ENCODE peak calls at places on chromosome 7, in nine cellular contexts. Q is CD4-positive, alpha-beta T cell; X is endodermal cell; R is body of pancreas; E is naive thymus-derived CD4-positive, alpha-beta T cell; A is tibial artery; F is lower lobe of right lung; J is fibroblast of lung; M is neuronal stem cell. T is an unnamed sample.
A peak's percentile ranks its signal among the peaks of the same experiment; 100 is the strongest.

GRCh38 chr7:70776627-70777101 is 355.3 kb upstream of the GALNT17 start:
- DNase-seq in E (no peak), J (peak; percentile 82), X (peak; percentile 21), Q (peak; percentile 15), A (no peak), R (no peak), M (no peak), F (no peak), T (no peak)

GRCh38 chr7:141355057-141355456 is 196.2 kb upstream of the AGK start:
- DNase-seq in R (no peak), E (no peak), X (no peak), A (no peak), Q (no peak), F (no peak), J (peak; percentile 67), M (no peak), T (no peak)

GRCh38 chr7:2384354-2385243 is 18.8 kb upstream of the CHST12 start:
- DNase-seq in Q (no peak), A (no peak), E (no peak), X (peak; percentile 59), J (no peak), R (no peak), M (no peak), F (no peak), T (no peak)

GRCh38 chr7:2172311-2173183 is 60.2 kb downstream of the MAD1L1 start:
- DNase-seq in X (no peak), Q (no peak), A (peak; percentile 68), E (no peak), F (no peak), J (peak; percentile 88), M (no peak), R (peak; percentile 84), T (no peak)

GRCh38 chr7:23712368-23713284 is 2.6 kb downstream of the STK31 start:
- DNase-seq in R (no peak), J (peak; percentile 57), X (no peak), F (no peak), E (peak; percentile 27), M (peak; percentile 45), Q (no peak), A (no peak), T (peak; percentile 18)

GRCh38 chr7:123652406-123652805 is 3.3 kb upstream of the LMOD2 start:
- DNase-seq in R (no peak), F (no peak), X (no peak), E (no peak), Q (no peak), A (no peak), M (no peak), J (no peak), T (no peak)

GRCh38 chr7:135160098-135160857 is 10.2 kb downstream of the CYREN start:
- DNase-seq in J (peak; percentile 52), Q (no peak), X (no peak), R (no peak), A (no peak), E (no peak), F (no peak), M (no peak), T (no peak)

GRCh38 chr7:76513817-76514799 is 3.8 kb downstream of the UPK3B start:
- DNase-seq in J (no peak), M (no peak), Q (no peak), E (no peak), X (peak; percentile 38), A (peak; percentile 59), F (no peak), R (no peak), T (no peak)

GRCh38 chr7:155282671-155283070 is 15.0 kb upstream of the INSIG1 start:
- DNase-seq in E (no peak), J (no peak), F (peak; percentile 70), M (no peak), A (peak; percentile 75), R (no peak), Q (no peak), X (no peak), T (no peak)

GRCh38 chr7:24970676-24971075 is 9.3 kb downstream of the OSBPL3 start:
- DNase-seq in J (peak; percentile 83), F (no peak), R (no peak), M (no peak), Q (no peak), E (no peak), A (no peak), X (no peak), T (no peak)

GRCh38 chr7:135190703-135191102 is 20.2 kb upstream of the CYREN start:
- DNase-seq in A (no peak), R (no peak), F (no peak), Q (no peak), X (no peak), J (no peak), E (no peak), M (no peak), T (no peak)

DNA sequence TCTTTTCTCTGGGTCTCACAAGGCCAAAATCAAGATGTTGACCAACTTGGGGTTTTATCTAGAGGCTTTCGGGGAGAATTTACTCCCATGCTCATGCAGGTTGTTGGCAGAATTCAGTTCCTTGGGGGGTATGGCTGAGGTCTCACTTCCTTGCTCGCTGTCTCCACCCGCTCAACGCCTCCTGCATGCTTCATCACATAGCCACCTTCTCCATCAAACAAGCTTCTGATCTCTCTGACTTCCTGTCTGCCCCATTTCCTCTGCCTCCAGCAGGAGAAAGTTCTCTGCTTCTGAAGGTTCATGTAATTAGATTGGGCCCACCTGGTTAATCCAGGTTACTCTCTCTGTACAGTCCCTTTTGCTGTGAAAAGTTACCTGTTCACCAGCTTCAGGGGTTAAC is 179.1 kb upstream of the FZD1 start:
- DNase-seq in R (no peak), F (no peak), J (no peak), Q (peak; percentile 23), X (no peak), A (no peak), E (peak; percentile 61), M (no peak), T (no peak)
- H3K27ac ChIP-seq in R (no peak overlapping the region), F (no peak overlapping the region), J (no peak overlapping the region), Q (peak overlapping the region; percentile 66), X (no peak overlapping the region), A (peak overlapping the region; percentile 68), E (peak overlapping the region; percentile 63), M (no peak overlapping the region), T (no peak overlapping the region)

DNA sequence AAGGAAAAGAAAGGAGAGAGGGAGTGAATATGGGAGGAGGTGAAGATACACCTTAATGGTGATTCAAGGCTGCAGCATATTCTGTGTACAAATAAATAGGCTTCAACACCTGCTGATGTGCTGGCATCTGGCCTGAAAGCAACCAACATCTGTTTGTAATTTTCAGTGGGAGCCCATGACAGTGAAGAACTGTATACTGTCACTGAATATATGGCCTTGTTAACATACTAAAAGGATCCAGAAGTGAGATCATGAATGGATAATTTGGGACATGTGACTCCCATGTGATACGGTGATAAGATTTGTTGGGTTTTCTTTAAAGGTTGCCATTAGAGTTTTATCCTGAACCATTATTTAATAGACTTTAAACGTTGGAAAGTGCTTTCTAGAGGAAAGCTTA is 459.3 kb downstream of the CNTNAP2 start:
- DNase-seq in E (no peak), Q (no peak), R (no peak), A (no peak), J (no peak), X (no peak), M (no peak), F (no peak), T (no peak)
- H3K27ac ChIP-seq in E (no peak overlapping the region), Q (no peak overlapping the region), R (no peak overlapping the region), A (no peak overlapping the region), J (no peak overlapping the region), X (no peak overlapping the region), M (no peak overlapping the region), F (no peak overlapping the region), T (no peak overlapping the region)

DNA sequence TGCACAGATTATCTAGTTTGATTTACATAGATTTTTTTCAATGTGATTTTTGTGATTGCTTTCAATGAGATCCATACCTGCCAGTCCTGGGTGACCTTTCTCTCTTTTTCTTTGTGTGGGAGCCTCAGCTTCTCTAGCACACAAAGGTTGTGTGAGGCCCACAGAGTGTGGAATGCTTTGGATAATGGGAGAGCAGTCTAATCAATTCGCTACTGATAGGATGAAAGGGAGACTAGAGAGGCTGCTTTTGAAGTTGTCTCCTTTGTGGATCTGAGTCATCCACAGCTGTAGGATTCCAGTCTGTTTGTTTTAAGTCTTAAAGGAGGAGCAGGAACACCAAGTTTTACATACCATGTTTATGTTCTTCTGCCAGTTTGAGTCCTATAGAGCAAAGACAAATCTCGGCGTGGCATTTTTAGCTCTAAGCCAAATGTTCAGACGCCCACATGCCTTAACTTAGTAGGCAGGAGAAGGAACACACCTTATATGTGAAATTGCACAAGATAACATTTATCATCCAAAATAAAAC is 330.0 kb downstream of the ARL4A start:
- DNase-seq in M (peak; percentile 84), R (no peak), A (no peak), X (peak; percentile 77), E (no peak), J (peak; percentile 86), Q (no peak), F (no peak), T (no peak)
- H3K27ac ChIP-seq in M (peak overlapping the region; percentile 70), R (no peak overlapping the region), A (no peak overlapping the region), X (peak overlapping the region; percentile 98), E (no peak overlapping the region), J (no peak overlapping the region), Q (no peak overlapping the region), F (no peak overlapping the region), T (no peak overlapping the region)

GRCh38 chr7:129308047-129308446 is 83.2 kb downstream of the AHCYL2 start:
- DNase-seq in F (no peak), Q (no peak), X (no peak), E (no peak), J (peak; percentile 68), R (no peak), M (no peak), A (no peak), T (no peak)
- H3K27ac ChIP-seq in F (no peak overlapping the region), Q (no peak overlapping the region), X (no peak overlapping the region), E (no peak overlapping the region), J (no peak overlapping the region), R (no peak overlapping the region), M (no peak overlapping the region), A (no peak overlapping the region), T (no peak overlapping the region)

GRCh38 chr7:116399808-116400207 is 99.7 kb upstream of the CAV2 start:
- DNase-seq in F (no peak), R (no peak), X (no peak), J (peak; percentile 94), M (no peak), E (no peak), Q (no peak), A (no peak), T (no peak)
- H3K27ac ChIP-seq in F (no peak overlapping the region), R (no peak overlapping the region), X (no peak overlapping the region), J (no peak overlapping the region), M (no peak overlapping the region), E (no peak overlapping the region), Q (no peak overlapping the region), A (no peak overlapping the region), T (no peak overlapping the region)

GRCh38 chr7:42156541-42156865 is 80.5 kb downstream of the GLI3 start:
- DNase-seq in F (no peak), R (no peak), J (no peak), E (no peak), A (no peak), X (no peak), Q (no peak), M (no peak), T (no peak)
- H3K27ac ChIP-seq in F (no peak overlapping the region), R (no peak overlapping the region), J (no peak overlapping the region), E (no peak overlapping the region), A (no peak overlapping the region), X (peak overlapping the region; percentile 97), Q (no peak overlapping the region), M (no peak overlapping the region), T (no peak overlapping the region)

T was measured in CD8-positive, alpha-beta memory T cell.